ENCODE peak calls at places on chromosomes 13 and 19, in five cellular contexts. R is NCI-H526 treated with DMSO at 0.1 percent for 48 hours, D is mesothelial cell of epicardium, M is H9, V is cardiac fibroblast. B is an unnamed sample.
A peak's percentile ranks its signal among the peaks of the same experiment; 100 is the strongest.

GRCh38 chr13:89969996-89970709 is 1377.3 kb upstream of the MIR17HG start:
- DNase-seq in R (no peak), D (no peak), M (no peak), V (peak; percentile 2), B (no peak)

GRCh38 chr13:50679321-50679720 is 164.2 kb downstream of the DLEU7 start:
- DNase-seq in R (no peak), D (no peak), M (no peak), V (peak; percentile 74), B (no peak)

GRCh38 chr13:39047560-39047959 is 9.3 kb downstream of the NHLRC3 start:
- DNase-seq in R (no peak), D (no peak), M (peak; percentile 61), V (no peak), B (peak; percentile 76)

GRCh38 chr13:100124265-100124664 is 35.4 kb downstream of the PCCA start:
- DNase-seq in R (no peak), D (no peak), M (no peak), V (peak; percentile 50), B (no peak)

GRCh38 chr13:28468520-28468915 is 26.4 kb downstream of the FLT1 start:
- DNase-seq in R (no peak), D (no peak), M (no peak), V (no peak), B (no peak)

GRCh38 chr19:5154129-5154798 is 185.4 kb downstream of the KDM4B start:
- DNase-seq in R (no peak), D (peak; percentile 39), M (peak; percentile 79), V (peak; percentile 17), B (peak; percentile 62)

GRCh38 chr19:1494115-1494815 is 3.3 kb downstream of the REEP6 start:
- DNase-seq in R (no peak), D (no peak), M (no peak), V (no peak), B (no peak)

GRCh38 chr19:42292963-42293362 is 9.0 kb upstream of the PRR19 start:
- DNase-seq in R (no peak), D (no peak), M (no peak), V (no peak), B (no peak)

GRCh38 chr19:42023121-42023942 is 29.3 kb upstream of the ATP1A3 start:
- DNase-seq in R (peak; percentile 31), D (no peak), M (peak; percentile 76), V (peak; percentile 38), B (peak; percentile 70)

GRCh38 chr19:47573076-47574026 is at the start of gene ZNF541:
- DNase-seq in R (no peak), D (no peak), M (no peak), V (peak; percentile 35), B (no peak)

GRCh38 chr19:19134687-19135158 is 3.6 kb downstream of the TMEM161A start:
- DNase-seq in R (peak; percentile 20), D (no peak), M (peak; percentile 86), V (no peak), B (peak; percentile 84)

GRCh38 chr19:50750010-50750409 is 20.3 kb upstream of the GPR32 start:
- DNase-seq in R (no peak), D (no peak), M (no peak), V (no peak), B (no peak)

GRCh38 chr19:16901491-16902175 is 12.8 kb downstream of the F2RL3 start:
- DNase-seq in R (no peak), D (no peak), M (no peak), V (no peak), B (no peak)

GRCh38 chr19:1104452-1105216 is 840 bp downstream of the GPX4 start:
- DNase-seq in R (no peak), D (peak; percentile 78), M (peak; percentile 77), V (peak; percentile 60), B (peak; percentile 77)

GRCh38 chr13:95603887-95604533 is 40.5 kb downstream of the DZIP1 start:
- DNase-seq in R (no peak), D (no peak), M (no peak), V (peak; percentile 86), B (no peak)

GRCh38 chr13:64925284-64925683 is 2304.9 kb downstream of the PCDH9 start:
- DNase-seq in R (no peak), D (peak; percentile 47), M (peak; percentile 75), V (peak; percentile 22), B (peak; percentile 41)

GRCh38 chr19:7917292-7918061 is 2.7 kb upstream of the SNAPC2 start:
- DNase-seq in R (peak; percentile 20), D (peak; percentile 70), M (peak; percentile 71), V (peak; percentile 56), B (peak; percentile 75)

GRCh38 chr19:47230122-47230920 is 678 bp downstream of the BBC3 start:
- DNase-seq in R (no peak), D (peak; percentile 82), M (peak; percentile 73), V (peak; percentile 47), B (peak; percentile 42)

GRCh38 chr19:55680339-55681130 is 5.5 kb downstream of the EPN1 start:
- DNase-seq in R (no peak), D (no peak), M (no peak), V (no peak), B (no peak)

GRCh38 chr19:44903602-44904425 is 1.8 kb upstream of the APOE start:
- DNase-seq in R (no peak), D (peak; percentile 89), M (peak; percentile 84), V (peak; percentile 77), B (peak; percentile 74)

GRCh38 chr19:50000038-50000890 is 24.9 kb downstream of the VRK3 start:
- DNase-seq in R (no peak), D (no peak), M (no peak), V (no peak), B (no peak)

B was measured in mesendoderm.